ENCODE peak calls at places on chromosome 12, in seven cellular contexts. V, K, A, Z, G, I and P are unnamed samples.

GRCh38 chr12:95385646-95386045 is 88.3 kb upstream of the METAP2 start:
- DNase-seq in V (no peak), K (peak), A (no peak), Z (no peak), G (no peak), I (no peak), P (no peak)

GRCh38 chr12:46982629-46983392 is 96.6 kb upstream of the PCED1B start:
- DNase-seq in V (no peak), K (no peak), A (no peak), Z (no peak), G (no peak), I (no peak), P (no peak)

GRCh38 chr12:3204143-3204542 is 127.0 kb downstream of the TSPAN9 start:
- DNase-seq in V (no peak), K (no peak), A (no peak), Z (no peak), G (no peak), I (no peak), P (no peak)

GRCh38 chr12:128833418-128833817 is 9.7 kb upstream of the SLC15A4 start:
- DNase-seq in V (no peak), K (no peak), A (no peak), Z (no peak), G (no peak), I (no peak), P (no peak)

GRCh38 chr12:124993568-124994434 is at the start of gene BRI3BP:
- DNase-seq in V (no peak), K (peak), A (peak), Z (peak), G (peak), I (peak), P (no peak)

GRCh38 chr12:125340791-125341190 is 275.6 kb downstream of the AACS start:
- DNase-seq in V (peak), K (peak), A (peak), Z (peak), G (no peak), I (peak), P (no peak)

GRCh38 chr12:58459191-58459590 is 461.1 kb downstream of the LRIG3 start:
- DNase-seq in V (no peak), K (no peak), A (no peak), Z (no peak), G (no peak), I (no peak), P (no peak)

GRCh38 chr12:117875652-117876491 is 92.9 kb downstream of the KSR2 start:
- DNase-seq in V (no peak), K (peak), A (no peak), Z (no peak), G (peak), I (peak), P (no peak)

GRCh38 chr12:71567562-71567961 is 96.1 kb downstream of the ZFC3H1 start:
- DNase-seq in V (no peak), K (no peak), A (no peak), Z (no peak), G (no peak), I (no peak), P (no peak)

GRCh38 chr12:17579148-17580026 is 510.6 kb downstream of the RERGL start:
- DNase-seq in V (no peak), K (no peak), A (no peak), Z (no peak), G (no peak), I (no peak), P (no peak)

GRCh38 chr12:88805692-88806091 is 225.4 kb upstream of the KITLG start:
- DNase-seq in V (no peak), K (no peak), A (no peak), Z (no peak), G (no peak), I (no peak), P (no peak)

GRCh38 chr12:113261847-113262470 is 40.7 kb downstream of the TPCN1 start:
- DNase-seq in V (no peak), K (no peak), A (no peak), Z (no peak), G (no peak), I (no peak), P (no peak)

GRCh38 chr12:52380271-52380694 is 5.2 kb downstream of the KRT84 start:
- DNase-seq in V (no peak), K (no peak), A (peak), Z (peak), G (no peak), I (peak), P (no peak)

GRCh38 chr12:26748412-26748740 is 84.6 kb downstream of the ITPR2 start:
- DNase-seq in V (no peak), K (no peak), A (no peak), Z (no peak), G (no peak), I (no peak), P (no peak)

GRCh38 chr12:121669525-121669908 is at the start of gene MORN3:
- DNase-seq in V (no peak), K (no peak), A (no peak), Z (no peak), G (no peak), I (no peak), P (no peak)

GRCh38 chr12:90124289-90124688 is 415.7 kb upstream of the ATP2B1 start:
- DNase-seq in V (no peak), K (no peak), A (no peak), Z (no peak), G (no peak), I (no peak), P (no peak)

GRCh38 chr12:24661657-24662096 is 287.2 kb downstream of the BCAT1 start:
- DNase-seq in V (peak), K (peak), A (peak), Z (peak), G (no peak), I (no peak), P (no peak)

GRCh38 chr12:13167226-13167625 is 29.3 kb upstream of the EMP1 start:
- DNase-seq in V (no peak), K (peak), A (no peak), Z (no peak), G (no peak), I (peak), P (no peak)

GRCh38 chr12:67069451-67070306 is 199.5 kb upstream of the CAND1 start:
- DNase-seq in V (no peak), K (peak), A (peak), Z (peak), G (peak), I (no peak), P (no peak)

GRCh38 chr12:12823308-12823707 is 10.2 kb downstream of the DDX47 start:
- DNase-seq in V (peak), K (peak), A (no peak), Z (no peak), G (no peak), I (peak), P (no peak)

GRCh38 chr12:7868391-7868790 is 4.3 kb downstream of the SLC2A14 start:
- DNase-seq in V (no peak), K (peak), A (no peak), Z (no peak), G (no peak), I (no peak), P (no peak)

GRCh38 chr12:130973109-130973508 is 19.4 kb downstream of the ADGRD1 start:
- DNase-seq in V (no peak), K (no peak), A (no peak), Z (no peak), G (no peak), I (no peak), P (no peak)

GRCh38 chr12:109710747-109711595 is 2.7 kb upstream of the FAM222A start:
- DNase-seq in V (no peak), K (no peak), A (no peak), Z (no peak), G (no peak), I (no peak), P (no peak)

GRCh38 chr12:99195474-99195873 is 452.1 kb upstream of the GARIN6 start:
- DNase-seq in V (no peak), K (no peak), A (no peak), Z (no peak), G (no peak), I (no peak), P (no peak)

GRCh38 chr12:113145720-113146551 is 3.6 kb upstream of the CFAP73 start:
- DNase-seq in V (no peak), K (no peak), A (no peak), Z (no peak), G (no peak), I (no peak), P (no peak)

GRCh38 chr12:108133482-108133881 is 4.4 kb downstream of the WSCD2 start:
- DNase-seq in V (no peak), K (no peak), A (no peak), Z (no peak), G (no peak), I (no peak), P (no peak)

GRCh38 chr12:76495556-76495955 is 64.0 kb downstream of the OSBPL8 start:
- DNase-seq in V (no peak), K (peak), A (no peak), Z (no peak), G (no peak), I (no peak), P (no peak)

GRCh38 chr12:42097971-42098370 is 46.7 kb downstream of the GXYLT1 start:
- DNase-seq in V (no peak), K (no peak), A (no peak), Z (no peak), G (peak), I (peak), P (no peak)

GRCh38 chr12:91892081-91892855 is 253.4 kb downstream of the BTG1 start:
- DNase-seq in V (no peak), K (no peak), A (no peak), Z (no peak), G (no peak), I (no peak), P (no peak)

GRCh38 chr12:51262758-51263177 is 7.4 kb downstream of the SMAGP start:
- DNase-seq in V (no peak), K (peak), A (peak), Z (peak), G (no peak), I (peak), P (no peak)

GRCh38 chr12:2384533-2385328 is 331.9 kb downstream of the CACNA1C start:
- DNase-seq in V (peak), K (peak), A (no peak), Z (no peak), G (no peak), I (no peak), P (no peak)

GRCh38 chr12:75606146-75606545 is 94.7 kb upstream of the KRR1 start:
- DNase-seq in V (no peak), K (no peak), A (no peak), Z (no peak), G (no peak), I (peak), P (no peak)

GRCh38 chr12:106248177-106248848 is 493 bp upstream of the CKAP4 start:
- DNase-seq in V (no peak), K (peak), A (peak), Z (peak), G (peak), I (peak), P (no peak)

GRCh38 chr12:26119391-26119981 is 5.4 kb downstream of the BHLHE41 start:
- DNase-seq in V (peak), K (peak), A (peak), Z (no peak), G (no peak), I (peak), P (no peak)

GRCh38 chr12:76646366-76646765 is 86.8 kb upstream of the OSBPL8 start:
- DNase-seq in V (no peak), K (no peak), A (no peak), Z (no peak), G (no peak), I (no peak), P (no peak)

GRCh38 chr12:55681142-55682077 is 26.3 kb downstream of the ITGA7 start:
- DNase-seq in V (no peak), K (peak), A (peak), Z (peak), G (no peak), I (peak), P (peak)

GRCh38 chr12:62813031-62813829 is 121.7 kb downstream of the PPM1H start:
- DNase-seq in V (peak), K (peak), A (peak), Z (peak), G (peak), I (peak), P (peak)

DNA sequence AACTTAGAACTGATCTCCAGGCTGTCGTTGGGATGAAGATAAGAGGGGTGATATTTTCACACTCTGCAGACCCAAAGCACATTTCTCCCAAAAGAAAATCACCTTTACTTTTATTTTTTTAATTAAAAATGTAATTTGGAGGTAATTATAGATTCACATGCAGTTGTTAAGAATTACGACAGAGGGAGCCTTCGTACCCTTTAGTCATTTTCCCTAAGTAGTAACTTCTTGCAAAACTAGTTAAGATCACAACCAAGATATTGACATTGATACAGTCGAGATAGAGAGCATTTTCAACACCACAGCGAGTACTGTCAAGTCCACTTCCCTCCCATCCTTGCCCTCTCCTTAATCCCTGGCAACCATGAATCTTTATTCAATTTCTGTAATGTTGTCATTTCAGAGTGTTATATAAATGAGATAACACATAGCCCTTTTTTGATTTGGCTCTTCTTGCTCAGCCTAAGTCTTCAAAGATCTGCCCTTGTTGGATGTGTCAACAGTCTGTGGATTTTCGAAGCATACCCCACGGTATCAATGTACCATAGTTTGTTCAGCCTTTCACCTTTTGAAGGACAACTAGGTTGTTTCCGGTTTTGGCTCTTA is 39.6 kb downstream of the DNAH10 start:
- DNase-seq in V (peak), K (peak), A (no peak), Z (no peak), G (peak), I (peak), P (no peak)
- TF ChIP-seq CTCF in V (no peak), K (peak), A (no peak), Z (no peak), G (peak), I (peak), P (no peak)

DNA sequence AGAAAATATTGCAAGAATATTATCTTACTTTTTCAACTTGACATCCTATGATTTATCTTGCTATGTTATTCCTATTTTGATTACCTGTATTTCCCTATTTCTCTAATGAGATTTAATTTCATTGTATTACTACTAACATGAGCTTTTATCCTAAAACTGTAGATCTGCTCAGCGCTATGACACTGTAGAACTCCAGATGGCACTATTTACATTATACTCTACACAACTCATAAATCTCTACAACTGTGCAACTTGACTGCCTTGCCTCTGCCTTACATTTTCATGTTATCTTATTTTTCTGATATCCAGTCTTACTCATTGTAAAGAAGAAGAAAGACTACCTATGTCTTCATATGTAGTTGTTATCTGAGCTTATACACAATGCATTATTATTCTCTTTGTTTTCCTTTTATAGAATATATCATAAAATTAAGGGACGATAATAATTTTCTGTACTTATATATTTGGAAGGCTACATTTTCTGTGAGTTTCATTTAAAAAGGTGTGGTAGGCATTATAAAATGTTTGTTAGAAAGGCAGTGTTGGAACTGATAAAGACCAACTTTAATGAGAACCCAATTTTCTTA is 24.1 kb downstream of the NUP37 start:
- DNase-seq in V (peak), K (peak), A (no peak), Z (no peak), G (no peak), I (peak), P (no peak)
- TF ChIP-seq CTCF in V (peak), K (peak), A (peak), Z (peak), G (peak), I (peak), P (no peak)

GRCh38 chr12:49032276-49032675 is 13.7 kb upstream of the PRKAG1 start:
- DNase-seq in V (no peak), K (no peak), A (no peak), Z (no peak), G (no peak), I (no peak), P (no peak)
- TF ChIP-seq CTCF in V (no peak), K (no peak), A (no peak), Z (no peak), G (no peak), I (no peak), P (no peak)

GRCh38 chr12:583251-583869 is 79.9 kb downstream of the NINJ2 start:
- DNase-seq in V (no peak), K (no peak), A (no peak), Z (no peak), G (no peak), I (no peak), P (no peak)
- TF ChIP-seq CTCF in V (no peak), K (no peak), A (no peak), Z (no peak), G (no peak), I (no peak), P (no peak)

GRCh38 chr12:19960527-19960926 is 407.8 kb upstream of the PDE3A start:
- DNase-seq in V (no peak), K (no peak), A (no peak), Z (no peak), G (no peak), I (peak), P (no peak)
- TF ChIP-seq CTCF in V (no peak), K (no peak), A (no peak), Z (no peak), G (no peak), I (no peak), P (no peak)

GRCh38 chr12:85947286-85947685 is 73.2 kb downstream of the NTS start:
- DNase-seq in V (no peak), K (no peak), A (no peak), Z (no peak), G (no peak), I (no peak), P (no peak)

GRCh38 chr12:85949253-85949652 is 75.2 kb downstream of the NTS start:
- DNase-seq in V (no peak), K (no peak), A (no peak), Z (no peak), G (no peak), I (no peak), P (no peak)

GRCh38 chr12:85955127-85955526 is 81.0 kb downstream of the NTS start:
- DNase-seq in V (peak), K (no peak), A (no peak), Z (no peak), G (no peak), I (peak), P (no peak)

GRCh38 chr12:85948340-85948739 is 74.2 kb downstream of the NTS start:
- DNase-seq in V (no peak), K (no peak), A (no peak), Z (no peak), G (no peak), I (no peak), P (no peak)

GRCh38 chr12:85951823-85952222 is 77.7 kb downstream of the NTS start:
- DNase-seq in V (peak), K (peak), A (no peak), Z (no peak), G (no peak), I (peak), P (no peak)
- TF ChIP-seq CTCF in V (peak), K (no peak), A (peak), Z (no peak), G (peak), I (peak), P (no peak)

GRCh38 chr12:92943482-92944250 is 14.6 kb upstream of the EEA1 start:
- DNase-seq in V (no peak), K (peak), A (no peak), Z (no peak), G (no peak), I (no peak), P (no peak)
- TF ChIP-seq CTCF in V (peak), K (no peak), A (no peak), Z (no peak), G (peak), I (no peak), P (no peak)

DNA sequence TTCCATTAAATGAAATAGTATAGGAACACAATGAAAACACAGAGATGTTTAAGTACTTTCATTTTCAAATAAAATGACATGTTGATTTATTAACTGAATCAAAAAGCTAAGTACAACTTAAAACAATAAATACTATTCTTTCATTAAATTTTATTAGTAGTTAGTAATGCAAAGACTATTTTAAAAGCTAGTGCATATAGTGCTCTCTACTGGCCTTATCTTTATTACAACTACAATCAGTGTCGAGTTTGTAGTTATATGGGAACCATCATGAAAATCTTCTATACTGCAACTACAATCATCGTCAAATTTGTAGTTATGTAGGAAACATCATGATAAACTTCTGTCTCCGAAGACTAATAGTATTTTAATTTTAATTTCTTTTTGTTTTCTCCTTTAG is 8.9 kb upstream of the LIN7A start:
- DNase-seq in V (no peak), K (peak), A (no peak), Z (no peak), G (no peak), I (peak), P (no peak)
- TF ChIP-seq CTCF in V (no peak), K (no peak), A (peak), Z (no peak), G (peak), I (no peak), P (no peak)